ENCODE peak calls at places on chromosomes 1 and 21, in four cellular contexts. O, U, Y and L are unnamed samples.

GRCh38 chr1:71668059-71668458 is 587.2 kb upstream of the ZRANB2 start:
- DNase-seq in O (peak; percentile 44), U (no peak), Y (no peak), L (no peak)

GRCh38 chr1:162950187-162950586 is 89.2 kb upstream of the CCDC190 start:
- DNase-seq in O (no peak), U (no peak), Y (no peak), L (no peak)

GRCh38 chr1:46248122-46248920 is 758 bp downstream of the RAD54L start:
- DNase-seq in O (no peak), U (peak; percentile 74), Y (peak; percentile 62), L (peak; percentile 37)

GRCh38 chr1:14924012-14924452 is 229.5 kb upstream of the TMEM51 start:
- DNase-seq in O (peak; percentile 71), U (peak; percentile 97), Y (no peak), L (peak; percentile 70)

GRCh38 chr1:236998571-236998970 is 5.7 kb downstream of the MT1HL1 start:
- DNase-seq in O (no peak), U (no peak), Y (no peak), L (no peak)

GRCh38 chr1:178361847-178362246 is 134.9 kb downstream of the CLEC20A start:
- DNase-seq in O (no peak), U (no peak), Y (peak; percentile 4), L (peak; percentile 21)

GRCh38 chr1:4825841-4826450 is 171.5 kb downstream of the AJAP1 start:
- DNase-seq in O (no peak), U (no peak), Y (peak; percentile 25), L (peak; percentile 19)

GRCh38 chr21:45532826-45533730 is 9.2 kb downstream of the SLC19A1 start:
- DNase-seq in O (no peak), U (no peak), Y (no peak), L (no peak)

GRCh38 chr1:29538586-29538985 is 302.3 kb downstream of the PTPRU start:
- DNase-seq in O (no peak), U (no peak), Y (no peak), L (no peak)

GRCh38 chr1:157948547-157949152 is 44.8 kb upstream of the KIRREL1 start:
- DNase-seq in O (peak; percentile 42), U (no peak), Y (peak; percentile 13), L (no peak)

GRCh38 chr1:14108356-14109275 is 408.6 kb downstream of the PRDM2 start:
- DNase-seq in O (no peak), U (no peak), Y (no peak), L (no peak)

GRCh38 chr1:243253211-243253926 is 1.7 kb downstream of the CEP170 start:
- DNase-seq in O (peak; percentile 37), U (no peak), Y (peak; percentile 7), L (no peak)

GRCh38 chr1:220768127-220768601 is 18.5 kb upstream of the MTARC1 start:
- DNase-seq in O (no peak), U (no peak), Y (peak; percentile 85), L (no peak)

GRCh38 chr1:220772846-220773245 is 13.9 kb upstream of the MTARC1 start:
- DNase-seq in O (no peak), U (no peak), Y (no peak), L (no peak)

GRCh38 chr1:220770245-220770913 is 16.3 kb upstream of the MTARC1 start:
- DNase-seq in O (no peak), U (no peak), Y (no peak), L (no peak)

GRCh38 chr1:220767312-220768126 is 19.2 kb upstream of the MTARC1 start:
- DNase-seq in O (peak; percentile 53), U (no peak), Y (peak; percentile 78), L (no peak)

GRCh38 chr1:220769205-220769604 is 17.5 kb upstream of the MTARC1 start:
- DNase-seq in O (no peak), U (peak; percentile 31), Y (no peak), L (no peak)
- TF ChIP-seq MAZ in O (no peak), U (no peak), Y (no peak), L (no peak)

DNA sequence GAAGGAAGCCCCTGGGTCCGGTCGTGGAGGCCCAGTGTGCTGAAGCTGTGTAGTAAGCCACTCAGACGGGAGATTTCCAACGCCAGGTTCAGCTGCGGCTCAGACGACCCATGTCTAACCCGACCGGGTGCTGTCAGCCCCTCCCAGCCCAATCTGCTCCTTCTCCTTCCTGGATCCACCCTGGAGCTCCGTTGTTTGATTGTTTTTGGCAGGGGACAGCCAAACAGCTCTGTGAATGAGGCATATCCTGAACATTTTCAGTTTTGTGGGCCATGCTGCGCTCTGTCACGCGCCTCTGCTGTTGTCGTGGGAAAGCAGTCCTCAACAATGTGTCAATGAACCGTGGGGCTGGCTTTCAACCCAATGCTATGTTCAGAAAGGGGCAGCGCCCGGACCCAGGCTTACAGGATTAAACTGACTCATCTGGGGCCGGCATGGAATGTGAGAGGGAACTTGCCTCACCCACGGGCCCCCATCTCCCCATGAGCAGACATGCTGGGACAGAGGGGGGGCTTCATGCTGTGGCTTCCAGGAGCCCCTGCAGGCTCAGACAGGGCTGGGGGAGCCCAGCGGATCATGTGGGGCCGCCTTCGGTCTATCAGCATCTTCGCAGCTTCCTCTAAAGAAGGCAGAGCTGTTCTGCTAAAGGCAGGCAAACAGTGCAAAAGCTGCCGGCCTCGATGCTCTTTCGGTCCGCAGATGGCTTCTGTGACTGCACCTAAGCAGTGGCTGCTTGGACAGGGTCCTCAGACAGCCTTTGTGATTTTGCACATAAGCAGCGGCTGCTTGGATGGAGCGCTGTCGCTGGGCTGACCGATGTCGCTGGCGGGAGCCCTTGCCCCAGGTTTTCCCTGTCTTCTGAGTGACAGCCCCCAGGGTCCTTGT is 101.7 kb downstream of the RIPK4 start:
- DNase-seq in O (peak; percentile 67), U (no peak), Y (no peak), L (no peak)
- TF ChIP-seq MAZ in O (peak; percentile 46), U (no peak), Y (no peak), L (no peak)

DNA sequence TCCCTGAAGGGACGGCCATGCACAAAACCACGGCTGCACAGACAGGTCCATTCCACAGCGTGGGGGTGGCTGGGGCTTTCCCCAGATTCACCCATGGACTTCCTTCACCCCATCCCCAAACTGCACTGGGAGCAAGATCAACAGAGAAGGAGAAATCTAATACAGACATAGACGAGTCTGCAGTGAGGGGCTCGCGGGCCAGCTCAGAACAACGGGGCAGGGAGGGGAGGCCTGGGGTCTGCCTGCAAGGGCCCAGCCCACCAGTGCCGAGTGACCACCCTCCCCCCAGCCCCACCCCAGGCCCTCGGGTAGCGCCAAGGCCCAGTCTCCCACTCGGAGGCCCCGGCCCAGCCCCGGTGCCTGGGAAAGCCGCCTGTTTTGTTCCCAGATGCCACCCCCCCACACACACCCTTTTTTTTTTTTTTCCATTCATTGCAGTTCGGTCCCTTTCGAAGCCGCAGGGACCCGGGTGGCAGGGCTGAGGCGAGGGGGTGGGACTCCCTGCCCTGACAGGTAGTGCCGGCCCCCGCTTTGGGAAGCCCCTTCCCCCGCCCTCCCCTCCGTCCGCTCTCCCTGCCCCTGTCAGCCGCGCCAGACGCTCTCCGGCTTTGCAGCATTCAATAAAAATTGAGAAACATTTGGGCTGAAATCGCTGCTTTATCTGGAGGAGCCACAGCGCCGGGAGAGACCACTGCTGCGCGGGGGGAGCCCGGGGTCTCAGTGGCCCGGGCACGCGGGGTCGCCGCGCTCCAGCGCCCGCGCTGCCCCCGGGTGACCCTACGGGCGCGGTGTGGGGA is 550 bp upstream of the EPHB2 start:
- DNase-seq in O (peak; percentile 64), U (no peak), Y (no peak), L (peak; percentile 36)
- TF ChIP-seq MAZ in O (no peak), U (no peak), Y (no peak), L (no peak)

DNA sequence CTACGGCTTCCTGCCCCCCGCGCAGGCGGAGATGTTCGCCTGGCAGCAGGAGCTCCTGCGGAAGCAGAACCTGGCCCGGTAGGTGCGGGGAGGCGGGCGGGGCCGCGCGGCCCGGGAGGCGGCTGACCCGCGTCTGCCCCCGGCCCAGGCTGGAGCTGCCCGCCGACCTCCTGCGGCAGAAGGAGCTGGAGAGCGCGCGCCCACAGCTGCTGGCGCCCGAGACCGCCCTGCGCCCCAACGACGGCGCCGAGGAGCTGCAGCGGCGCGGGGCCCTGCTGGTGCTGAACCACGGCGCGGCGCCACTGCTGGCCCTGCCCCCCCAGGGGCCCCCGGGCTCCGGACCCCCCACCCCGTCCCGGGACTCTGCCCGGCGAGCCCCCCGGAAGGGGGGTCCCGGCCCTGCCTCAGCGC is 16.6 kb downstream of the NOC2L start:
- DNase-seq in O (no peak), U (peak; percentile 61), Y (no peak), L (no peak)
- TF ChIP-seq MAZ in O (no peak), U (no peak), Y (no peak), L (no peak)

DNA sequence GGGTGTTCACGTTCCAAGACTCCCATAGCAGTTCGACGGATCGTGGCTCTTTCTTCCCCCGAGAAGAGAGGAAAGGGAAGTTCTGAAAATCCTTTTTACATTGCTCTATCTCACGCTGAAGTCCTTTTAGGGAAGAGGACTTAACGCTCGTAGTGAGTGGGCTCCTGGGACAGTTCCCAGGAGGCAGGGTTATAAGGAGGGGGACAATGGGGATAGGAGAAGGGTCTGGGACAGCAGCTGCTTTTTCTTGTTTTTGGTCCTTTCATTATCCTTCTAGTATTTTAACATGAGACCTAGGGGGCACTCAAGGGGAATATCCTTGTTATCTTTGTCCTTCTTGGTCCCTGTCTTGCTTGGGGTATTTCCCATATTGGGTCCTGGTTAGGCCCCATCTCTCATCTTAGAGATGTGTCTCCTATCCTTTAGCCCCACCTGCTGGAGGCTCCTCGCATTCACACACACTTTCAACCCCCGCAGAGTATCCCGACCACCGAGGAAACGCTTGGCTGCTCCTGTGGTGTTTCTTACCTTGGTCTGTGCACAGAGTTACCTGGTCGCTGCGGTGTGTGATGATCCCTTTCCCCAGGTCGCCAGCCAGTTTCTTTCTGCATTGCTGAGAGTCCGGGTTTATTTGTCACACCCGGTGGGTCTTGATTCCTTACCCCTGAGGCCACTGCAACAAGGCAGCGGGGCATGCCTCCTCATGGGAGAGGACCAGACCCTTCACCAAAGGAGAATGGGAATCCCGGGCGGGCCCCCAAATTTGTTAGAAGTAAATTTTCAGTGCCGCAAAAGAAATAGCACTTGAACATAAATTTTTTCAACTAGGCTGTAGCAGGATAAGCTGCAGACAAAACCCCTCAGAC is 29.7 kb downstream of the SCCPDH start:
- DNase-seq in O (peak; percentile 68), U (peak; percentile 70), Y (peak; percentile 50), L (peak; percentile 60)
- TF ChIP-seq MAZ in O (no peak), U (peak; percentile 20), Y (no peak), L (no peak)

GRCh38 chr1:183515002-183515689 is 42.8 kb downstream of the SMG7 start:
- DNase-seq in O (peak; percentile 93), U (no peak), Y (no peak), L (peak; percentile 7)
- TF ChIP-seq MAZ in O (no peak), U (no peak), Y (no peak), L (no peak)

GRCh38 chr1:110874303-110875215 is 1.6 kb downstream of the CD53 start:
- DNase-seq in O (no peak), U (peak; percentile 20), Y (no peak), L (no peak)
- TF ChIP-seq MAZ in O (no peak), U (no peak), Y (no peak), L (no peak)